ENCODE peak calls at places on chromosomes 12 and 14, in five cellular contexts. U is GM12878, I is lower leg skin, T is psoas muscle, M is colonic mucosa. Q is an unnamed sample.

GRCh38 chr12:99390707-99391106 is 256.8 kb upstream of the GARIN6 start:
- DNase-seq in U (no peak), I (no peak), T (peak; percentile 7), M (no peak), Q (no peak)

GRCh38 chr14:87756661-87757060 is 236.3 kb downstream of the GALC start:
- DNase-seq in U (no peak), I (no peak), T (no peak), M (no peak), Q (no peak)

GRCh38 chr12:94070520-94070919 is 77.9 kb upstream of the PLXNC1 start:
- DNase-seq in U (no peak), I (no peak), T (no peak), M (peak; percentile 83), Q (no peak)

GRCh38 chr12:75848533-75848932 is 183.0 kb downstream of the PHLDA1 start:
- DNase-seq in U (no peak), I (no peak), T (no peak), M (no peak), Q (no peak)

GRCh38 chr12:59041241-59042121 is 121.2 kb upstream of the LRIG3 start:
- DNase-seq in U (no peak), I (no peak), T (no peak), M (no peak), Q (peak; percentile 92)

GRCh38 chr14:78143489-78144145 is 26.6 kb upstream of the NRXN3 start:
- DNase-seq in U (no peak), I (no peak), T (no peak), M (no peak), Q (no peak)

GRCh38 chr14:72451081-72451972 is 442.6 kb downstream of the DPF3 start:
- DNase-seq in U (peak; percentile 84), I (no peak), T (no peak), M (no peak), Q (no peak)

GRCh38 chr12:5872745-5873144 is 72.3 kb downstream of the ANO2 start:
- DNase-seq in U (no peak), I (no peak), T (no peak), M (no peak), Q (no peak)

GRCh38 chr14:96514694-96515093 is 12.5 kb downstream of the PAPOLA start:
- DNase-seq in U (no peak), I (no peak), T (no peak), M (no peak), Q (no peak)

GRCh38 chr14:53714495-53715389 is 241.9 kb downstream of the BMP4 start:
- DNase-seq in U (no peak), I (no peak), T (no peak), M (no peak), Q (peak; percentile 31)

GRCh38 chr14:55074662-55075061 is 23.2 kb downstream of the MAPK1IP1L start:
- DNase-seq in U (peak; percentile 81), I (no peak), T (no peak), M (no peak), Q (no peak)

GRCh38 chr14:89013098-89013504 is 188.7 kb downstream of the TTC8 start:
- DNase-seq in U (no peak), I (no peak), T (no peak), M (peak; percentile 82), Q (peak; percentile 42)
- TF ChIP-seq CTCF in U (no peak), I (no peak), T (no peak), M (peak; percentile 54), Q (peak; percentile 37)

GRCh38 chr14:74610199-74610865 is 1.7 kb downstream of the LTBP2 start:
- DNase-seq in U (no peak), I (no peak), T (no peak), M (no peak), Q (no peak)
- H3K4me3 ChIP-seq in U (no peak overlapping the region), I (no peak overlapping the region), T (peak overlapping the region; percentile 84), M (no peak overlapping the region), Q (peak overlapping the region; percentile 69)

GRCh38 chr14:59190372-59190771 is 1.9 kb downstream of the DAAM1 start:
- DNase-seq in U (no peak), I (no peak), T (no peak), M (peak; percentile 28), Q (peak; percentile 25)
- TF ChIP-seq CTCF in U (peak; percentile 34), I (no peak), T (no peak), M (no peak), Q (peak; percentile 18)

GRCh38 chr12:122964439-122965257 is 1.6 kb downstream of the ABCB9 start:
- DNase-seq in U (no peak), I (no peak), T (no peak), M (peak; percentile 16), Q (no peak)
- H3K4me3 ChIP-seq in U (no peak overlapping the region), I (no peak overlapping the region), T (no peak overlapping the region), M (no peak overlapping the region), Q (no peak overlapping the region)

GRCh38 chr12:60921541-60921940 is 1325.7 kb downstream of the SLC16A7 start:
- DNase-seq in U (no peak), I (no peak), T (no peak), M (no peak), Q (no peak)
- TF ChIP-seq CTCF in U (no peak), I (no peak), T (no peak), M (no peak), Q (no peak)

GRCh38 chr12:8957561-8957960 is 8.1 kb upstream of the M6PR start:
- DNase-seq in U (no peak), I (no peak), T (no peak), M (no peak), Q (no peak)

GRCh38 chr12:8956772-8957171 is 7.3 kb upstream of the M6PR start:
- DNase-seq in U (no peak), I (no peak), T (no peak), M (no peak), Q (no peak)

GRCh38 chr12:8960185-8960584 is 10.7 kb upstream of the M6PR start:
- DNase-seq in U (no peak), I (no peak), T (no peak), M (no peak), Q (no peak)

GRCh38 chr12:8953773-8954402 is 4.4 kb upstream of the M6PR start:
- DNase-seq in U (no peak), I (no peak), T (no peak), M (no peak), Q (no peak)

GRCh38 chr12:8956073-8956472 is 6.6 kb upstream of the M6PR start:
- DNase-seq in U (no peak), I (no peak), T (no peak), M (no peak), Q (no peak)
- H3K4me3 ChIP-seq in U (no peak overlapping the region), I (no peak overlapping the region), T (no peak overlapping the region), M (no peak overlapping the region), Q (no peak overlapping the region)

Q was measured in fibroblast of pulmonary artery.